ENCODE peak calls at places on chromosome 15, in eight cellular contexts. C is cardiac muscle cell; S is T-helper 9 cell; O is effector memory CD4-positive, alpha-beta T cell; D is NCI-H1092; N is H1; Y is mesenchymal stem cell; J is NCI-H446. U is an unnamed sample.
A peak's percentile ranks its signal among the peaks of the same experiment; 100 is the strongest.

GRCh38 chr15:33960160-33960559 is 8.1 kb upstream of the CHRM5 start:
- DNase-seq in J (no peak), O (no peak), Y (no peak), N (no peak), D (no peak), S (no peak), C (no peak), U (peak; percentile 49)

GRCh38 chr15:41919201-41919820 is 25.5 kb upstream of the SPTBN5 start:
- DNase-seq in S (no peak), D (no peak), C (no peak), O (no peak), Y (peak; percentile 52), N (no peak), J (no peak), U (no peak)

GRCh38 chr15:31338318-31338878 is 11.8 kb downstream of the KLF13 start:
- DNase-seq in D (no peak), S (no peak), N (no peak), J (peak; percentile 33), C (no peak), Y (no peak), O (no peak), U (peak; percentile 83)

GRCh38 chr15:71748327-71748726 is 62.0 kb upstream of the NR2E3 start:
- DNase-seq in S (no peak), J (no peak), C (no peak), Y (peak; percentile 62), N (no peak), O (no peak), D (no peak), U (no peak)

GRCh38 chr15:41936649-41937567 is 35.4 kb downstream of the EHD4 start:
- DNase-seq in Y (peak; percentile 95), J (no peak), N (no peak), D (no peak), S (peak; percentile 72), O (peak; percentile 81), C (no peak), U (no peak)

GRCh38 chr15:80251505-80252280 is at the start of gene CTXND1:
- DNase-seq in D (no peak), Y (no peak), N (peak; percentile 62), J (no peak), S (no peak), O (no peak), C (peak; percentile 62), U (no peak)

GRCh38 chr15:28060005-28060404 is 39.1 kb downstream of the OCA2 start:
- DNase-seq in S (no peak), Y (no peak), J (no peak), C (no peak), O (no peak), N (no peak), D (no peak), U (no peak)

GRCh38 chr15:63232943-63233342 is 43.5 kb downstream of the RAB8B start:
- DNase-seq in C (no peak), J (no peak), Y (peak; percentile 40), S (no peak), O (no peak), N (no peak), D (no peak), U (no peak)

GRCh38 chr15:31131853-31132375 is 30.4 kb upstream of the TRPM1 start:
- DNase-seq in Y (no peak), S (no peak), O (no peak), J (no peak), C (no peak), N (no peak), D (no peak), U (no peak)

GRCh38 chr15:32994810-32995424 is 199.6 kb downstream of the FMN1 start:
- DNase-seq in N (no peak), C (peak; percentile 27), O (no peak), D (no peak), S (no peak), J (peak; percentile 25), Y (peak; percentile 63), U (peak; percentile 73)

GRCh38 chr15:56234804-56235203 is 8.9 kb downstream of the RFX7 start:
- DNase-seq in J (no peak), S (no peak), C (no peak), O (no peak), N (no peak), Y (no peak), D (no peak), U (no peak)

GRCh38 chr15:69668049-69668705 is 215.6 kb downstream of the RPLP1 start:
- DNase-seq in C (no peak), D (no peak), N (no peak), S (no peak), Y (no peak), J (no peak), O (no peak), U (no peak)

GRCh38 chr15:67918205-67918861 is 78.5 kb upstream of the RNU6-1 start:
- DNase-seq in O (no peak), J (no peak), N (peak; percentile 49), S (no peak), C (no peak), D (no peak), Y (no peak), U (no peak)

GRCh38 chr15:68650901-68651709 is 72.3 kb downstream of the CORO2B start:
- DNase-seq in O (no peak), C (peak; percentile 77), D (no peak), S (peak; percentile 36), J (no peak), Y (peak; percentile 63), N (peak; percentile 100), U (peak; percentile 91)

GRCh38 chr15:39638041-39638440 is 57.2 kb downstream of the THBS1 start:
- DNase-seq in Y (no peak), S (no peak), N (no peak), C (no peak), J (no peak), D (no peak), O (no peak), U (no peak)

GRCh38 chr15:98548172-98548971 is 100.0 kb upstream of the IGF1R start:
- DNase-seq in N (peak; percentile 82), D (no peak), Y (peak; percentile 76), O (no peak), S (no peak), C (peak; percentile 67), J (no peak), U (no peak)

GRCh38 chr15:74403981-74404563 is 29.7 kb downstream of the SEMA7A start:
- DNase-seq in O (no peak), N (no peak), J (no peak), S (no peak), Y (no peak), C (no peak), D (no peak), U (peak; percentile 97)

GRCh38 chr15:34782901-34783300 is 12.4 kb downstream of the ACTC1 start:
- DNase-seq in Y (no peak), J (no peak), O (no peak), N (no peak), S (no peak), D (no peak), C (no peak), U (no peak)

GRCh38 chr15:43528542-43529007 is 11.2 kb downstream of the MAP1A start:
- DNase-seq in C (no peak), Y (no peak), O (no peak), D (no peak), S (no peak), N (no peak), J (no peak), U (no peak)

GRCh38 chr15:80127911-80128310 is 24.9 kb upstream of the FAH start:
- DNase-seq in S (no peak), Y (no peak), O (no peak), J (no peak), N (no peak), C (no peak), D (no peak), U (no peak)

GRCh38 chr15:101600024-101600423 is 52.2 kb downstream of the TM2D3 start:
- DNase-seq in O (no peak), N (no peak), C (peak; percentile 38), J (no peak), D (no peak), Y (no peak), S (no peak), U (no peak)

GRCh38 chr15:83339396-83339795 is 54.9 kb upstream of the BNC1 start:
- DNase-seq in N (no peak), J (no peak), Y (no peak), S (no peak), O (no peak), C (no peak), D (no peak), U (no peak)

GRCh38 chr15:27545494-27546255 is 553.4 kb downstream of the OCA2 start:
- DNase-seq in D (peak; percentile 14), N (no peak), O (no peak), S (no peak), Y (no peak), C (no peak), J (no peak), U (no peak)

GRCh38 chr15:67479781-67480180 is 41.1 kb upstream of the C15orf61 start:
- DNase-seq in S (no peak), N (no peak), J (no peak), O (no peak), C (no peak), D (no peak), Y (peak; percentile 60), U (no peak)

GRCh38 chr15:85773249-85773648 is 21.5 kb downstream of the KLHL25 start:
- DNase-seq in C (no peak), N (no peak), Y (no peak), O (no peak), S (no peak), D (no peak), J (no peak), U (no peak)

GRCh38 chr15:88401972-88402656 is 65.1 kb downstream of the MRPL46 start:
- DNase-seq in C (peak; percentile 47), S (no peak), N (no peak), O (no peak), D (no peak), Y (no peak), J (no peak), U (peak; percentile 79)

GRCh38 chr15:47461560-47462175 is 255.6 kb upstream of the SEMA6D start:
- DNase-seq in Y (no peak), J (no peak), N (no peak), S (no peak), C (no peak), D (no peak), O (no peak), U (no peak)

GRCh38 chr15:64460737-64461576 is 579 bp downstream of the ZNF609 start:
- DNase-seq in S (peak; percentile 19), C (peak; percentile 51), Y (peak; percentile 87), J (peak; percentile 46), N (peak; percentile 54), O (peak; percentile 1), D (no peak), U (peak; percentile 67)